ENCODE peak calls at places on chromosomes 3 and 15, in six cellular contexts. Q, J, N, U, D and H are unnamed samples.

GRCh38 chr3:141218204-141218603 is 13.4 kb upstream of the PXYLP1 start:
- DNase-seq in N (no peak), D (no peak), U (no peak), Q (no peak), J (no peak), H (no peak)

GRCh38 chr15:76178321-76178720 is 118.5 kb downstream of the TMEM266 start:
- DNase-seq in D (no peak), N (peak; percentile 35), U (no peak), J (no peak), Q (peak; percentile 41), H (no peak)

GRCh38 chr3:188164248-188164687 is 10.3 kb downstream of the LPP start:
- DNase-seq in Q (no peak), D (peak; percentile 26), U (peak; percentile 52), J (peak; percentile 40), N (no peak), H (no peak)

GRCh38 chr3:105829879-105830622 is 38.8 kb downstream of the CBLB start:
- DNase-seq in U (no peak), Q (no peak), N (peak; percentile 61), D (no peak), J (peak; percentile 40), H (peak; percentile 58)

GRCh38 chr3:104437891-104438290 is 928.8 kb upstream of the ALCAM start:
- DNase-seq in U (no peak), Q (no peak), N (peak; percentile 68), D (no peak), J (no peak), H (no peak)

GRCh38 chr15:60010467-60011257 is 6.6 kb downstream of the FOXB1 start:
- DNase-seq in N (no peak), D (no peak), J (no peak), U (no peak), Q (no peak), H (no peak)

GRCh38 chr3:171187706-171188290 is 161.3 kb upstream of the SLC2A2 start:
- DNase-seq in U (no peak), Q (peak; percentile 19), D (peak; percentile 28), N (peak; percentile 63), J (peak; percentile 38), H (peak; percentile 52)

GRCh38 chr3:38016847-38017444 is 12.5 kb downstream of the PLCD1 start:
- DNase-seq in N (no peak), Q (no peak), U (no peak), D (no peak), J (no peak), H (no peak)

GRCh38 chr3:185280572-185281365 is 26.9 kb upstream of the EHHADH start:
- DNase-seq in U (no peak), Q (peak; percentile 59), D (peak; percentile 60), N (peak; percentile 78), J (peak; percentile 13), H (peak; percentile 84)